ENCODE peak calls at places on chromosomes 11 and 22, in six cellular contexts. Y is mesenchymal stem cell, C is IMR-90, V is HepG2, S is colonic mucosa, U is mesendoderm. E is an unnamed sample. For H3K4me1, the result is how much of the 10 kb centered on the place peaks cover.

GRCh38 chr11:123601136-123601535 is 53.3 kb downstream of the SCN3B start:
- DNase-seq in Y (peak), S (no peak), U (no peak), V (no peak), C (peak), E (no peak)

GRCh38 chr22:45544588-45545170 is 42.0 kb downstream of the FBLN1 start:
- DNase-seq in V (no peak), U (no peak), S (no peak), Y (no peak), C (peak), E (no peak)

GRCh38 chr11:125102025-125102424 is 9.4 kb downstream of the TMEM218 start:
- DNase-seq in V (no peak), Y (no peak), U (no peak), C (no peak), S (no peak), E (no peak)

GRCh38 chr22:38835888-38836301 is 7.9 kb downstream of the NPTXR start:
- DNase-seq in S (no peak), Y (peak), C (peak), U (no peak), V (no peak), E (no peak)

GRCh38 chr22:38202437-38203089 is 769 bp downstream of the MAFF start:
- DNase-seq in Y (peak), U (peak), S (peak), V (peak), C (peak), E (peak)

GRCh38 chr11:94813436-94813720 is 45.2 kb downstream of the AMOTL1 start:
- DNase-seq in Y (no peak), V (no peak), C (no peak), U (peak), S (no peak), E (no peak)

GRCh38 chr11:77407613-77408012 is 66.3 kb downstream of the PAK1 start:
- DNase-seq in C (peak), U (peak), Y (peak), S (peak), V (peak), E (no peak)

GRCh38 chr11:46832511-46833214 is 13.4 kb downstream of the CKAP5 start:
- DNase-seq in C (no peak), Y (no peak), V (no peak), U (no peak), S (no peak), E (no peak)

GRCh38 chr11:117984471-117984870 is 1.7 kb upstream of the IL10RA start:
- DNase-seq in U (no peak), C (no peak), Y (peak), V (no peak), S (no peak), E (no peak)

GRCh38 chr22:45688606-45689080 is 17.0 kb downstream of the ATXN10 start:
- DNase-seq in C (peak), S (no peak), U (no peak), V (no peak), Y (peak), E (no peak)

GRCh38 chr11:75801362-75802021 is 13.5 kb upstream of the UVRAG start:
- DNase-seq in Y (no peak), U (no peak), S (no peak), C (no peak), V (no peak), E (peak)

GRCh38 chr11:34586655-34587281 is 34.1 kb upstream of the EHF start:
- DNase-seq in S (no peak), Y (no peak), U (no peak), C (no peak), V (no peak), E (no peak)

GRCh38 chr11:85740464-85741400 is 54.7 kb upstream of the CCDC89 start:
- DNase-seq in Y (no peak), C (no peak), U (no peak), V (no peak), S (no peak), E (no peak)

GRCh38 chr11:12581923-12582322 is 92.3 kb upstream of the TEAD1 start:
- DNase-seq in S (no peak), C (peak), U (peak), V (no peak), Y (peak), E (peak)

GRCh38 chr22:46421272-46421671 is 85.8 kb downstream of the TRMU start:
- DNase-seq in V (no peak), S (no peak), C (no peak), Y (no peak), U (no peak), E (no peak)

GRCh38 chr11:121544956-121545355 is 92.2 kb upstream of the SORL1-AS1 start:
- DNase-seq in C (no peak), U (no peak), Y (no peak), V (no peak), S (no peak), E (no peak)

GRCh38 chr22:24576793-24577192 is 16.1 kb downstream of the LRRC75B start:
- DNase-seq in V (no peak), C (no peak), U (no peak), Y (no peak), S (no peak), E (no peak)

GRCh38 chr11:122717264-122717867 is 61.8 kb downstream of the UBASH3B start:
- DNase-seq in Y (no peak), C (no peak), V (no peak), U (no peak), S (peak), E (no peak)

GRCh38 chr11:61912991-61913698 is 4.2 kb downstream of the RAB3IL1 start:
- DNase-seq in Y (no peak), C (no peak), S (peak), V (no peak), U (no peak), E (no peak)

GRCh38 chr11:32006799-32007388 is 84.0 kb upstream of the RCN1 start:
- DNase-seq in V (peak), C (peak), S (no peak), Y (peak), U (peak), E (no peak)

GRCh38 chr11:60950933-60951610 is 904 bp downstream of the SLC15A3 start:
- DNase-seq in S (no peak), U (peak), V (no peak), C (no peak), Y (peak), E (peak)

GRCh38 chr11:67665537-67666302 is 8.7 kb downstream of the ALDH3B2 start:
- DNase-seq in C (no peak), U (no peak), Y (no peak), V (no peak), S (peak), E (peak)

GRCh38 chr11:111935331-111936044 is 1.7 kb upstream of the DIXDC1 start:
- DNase-seq in Y (peak), V (peak), U (no peak), C (peak), S (no peak), E (no peak)

GRCh38 chr11:126927628-126928027 is 72.9 kb downstream of the KIRREL3 start:
- DNase-seq in V (no peak), Y (no peak), C (peak), U (peak), S (no peak), E (no peak)

GRCh38 chr22:43191831-43192230 is 4.9 kb upstream of the TTLL12 start:
- DNase-seq in Y (no peak), S (no peak), V (no peak), C (no peak), U (no peak), E (no peak)

GRCh38 chr22:43136255-43136654 is 6.9 kb downstream of the MCAT start:
- DNase-seq in Y (peak), S (no peak), U (peak), V (peak), C (peak), E (no peak)

GRCh38 chr22:48358886-48359612 is 1468.6 kb downstream of the BRD1 start:
- DNase-seq in V (no peak), C (no peak), U (no peak), S (no peak), Y (no peak), E (peak)

GRCh38 chr11:9639099-9639498 is 24.8 kb upstream of the SWAP70 start:
- DNase-seq in Y (no peak), V (no peak), C (no peak), U (no peak), S (peak), E (peak)
- H3K4me1 ChIP-seq in Y (under half), V (under half), C (under half), U (under half), S (under half), E (under half)

DNA sequence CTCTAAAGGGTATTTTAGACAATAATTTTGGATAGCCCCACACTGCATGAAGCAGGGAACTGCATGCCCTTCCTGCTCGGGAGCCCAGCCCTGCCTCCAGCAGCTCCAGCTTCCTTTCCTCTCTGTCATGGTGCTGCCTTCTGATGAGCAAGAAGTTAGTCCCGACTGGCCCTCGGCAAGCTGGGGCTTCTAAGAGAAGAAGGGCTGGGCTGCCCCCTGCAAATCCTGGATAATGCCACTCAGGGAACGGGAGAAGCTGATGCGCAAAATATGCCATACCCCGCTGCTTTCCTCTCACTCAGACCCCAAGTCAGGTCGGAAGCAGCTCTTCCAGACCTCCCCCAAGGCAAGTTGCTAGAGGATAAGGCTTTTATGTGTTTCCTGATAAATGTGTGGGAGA is 296.3 kb downstream of the ETS1 start:
- DNase-seq in V (no peak), C (no peak), Y (no peak), U (no peak), S (no peak), E (no peak)
- H3K9ac ChIP-seq in V (no peak), C (no peak), Y (no peak), U (no peak), S (peak), E (no peak)

GRCh38 chr11:45739866-45740265 is 65.1 kb upstream of the SLC35C1 start:
- DNase-seq in C (no peak), U (no peak), S (no peak), V (no peak), Y (no peak), E (no peak)
- H3K27ac ChIP-seq in C (no peak), U (no peak), S (no peak), V (no peak), Y (no peak), E (no peak)

DNA sequence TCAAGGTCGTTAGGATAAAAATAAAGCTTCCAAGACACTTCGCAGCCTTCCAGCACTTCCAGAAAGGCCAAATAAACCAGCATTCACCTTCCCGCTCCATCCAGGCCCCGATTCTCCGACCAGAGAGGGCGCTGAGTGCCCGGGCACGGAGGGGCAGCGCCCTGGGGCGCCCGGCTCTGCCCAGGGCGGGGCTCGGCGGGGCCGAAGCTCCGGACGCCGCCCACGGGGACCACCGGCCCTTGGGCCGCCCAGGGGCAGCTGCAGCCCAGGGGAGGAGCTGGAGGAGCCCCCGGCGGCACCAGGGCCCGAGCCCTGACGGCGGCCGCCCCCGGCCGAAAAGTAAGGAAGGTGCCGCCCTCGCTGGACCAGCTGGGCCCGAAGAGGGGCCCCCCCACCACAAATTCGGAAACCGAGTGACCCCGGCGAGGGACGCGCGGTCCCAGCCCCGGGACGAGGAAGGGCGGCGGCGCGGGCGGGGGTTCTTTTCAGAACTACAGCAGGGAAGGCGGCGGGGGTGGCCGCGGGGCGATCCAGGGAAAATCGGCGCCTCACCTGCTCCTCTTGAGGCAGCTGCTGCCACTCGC is 346 bp downstream of the ATL3 start:
- DNase-seq in S (peak), V (no peak), C (no peak), Y (peak), U (peak), E (no peak)
- H3K4me1 ChIP-seq in S (under half), V (under half), C (under half), Y (under half), U (under half), E (under half)